ENCODE peak calls at places on chromosomes 16 and 17, in four cellular contexts. U is A549, E is endothelial cell of umbilical vein, D is GM12878. V is an unnamed sample.

GRCh38 chr16:4403133-4403949 is 13.1 kb downstream of the CORO7 start:
- DNase-seq in U (no peak), E (no peak), D (no peak), V (no peak)

GRCh38 chr17:34153988-34154387 is 101.1 kb upstream of the CCL2 start:
- DNase-seq in U (no peak), E (no peak), D (no peak), V (no peak)

GRCh38 chr16:66401610-66402009 is 25.5 kb upstream of the BEAN1 start:
- DNase-seq in U (no peak), E (no peak), D (no peak), V (no peak)

GRCh38 chr16:73289232-73289631 is 241.3 kb upstream of the ZFHX3 start:
- DNase-seq in U (no peak), E (no peak), D (peak; percentile 86), V (no peak)

GRCh38 chr17:9195961-9196668 is 174.8 kb downstream of the NTN1 start:
- DNase-seq in U (no peak), E (no peak), D (no peak), V (no peak)

GRCh38 chr17:19753049-19753444 is 4.9 kb upstream of the ALDH3A1 start:
- DNase-seq in U (peak; percentile 99), E (peak; percentile 83), D (no peak), V (peak; percentile 67)

GRCh38 chr16:86151372-86151950 is 252.5 kb downstream of the IRF8 start:
- DNase-seq in U (no peak), E (no peak), D (no peak), V (no peak)

GRCh38 chr17:80781188-80781577 is 210.5 kb upstream of the CHMP6 start:
- DNase-seq in U (no peak), E (no peak), D (no peak), V (peak; percentile 69)

GRCh38 chr16:76665571-76666275 is 388.5 kb downstream of the CNTNAP4 start:
- DNase-seq in U (no peak), E (no peak), D (no peak), V (no peak)

GRCh38 chr16:56732832-56733231 is 2.9 kb downstream of the NUP93 start:
- DNase-seq in U (no peak), E (no peak), D (peak; percentile 42), V (no peak)

GRCh38 chr16:31473300-31474052 is 1.5 kb downstream of the TGFB1I1 start:
- DNase-seq in U (no peak), E (no peak), D (no peak), V (no peak)

GRCh38 chr17:164536-165235 is 16.8 kb downstream of the DOC2B start:
- DNase-seq in U (peak; percentile 65), E (peak; percentile 69), D (no peak), V (peak; percentile 55)

GRCh38 chr17:35932576-35932975 is 2.0 kb upstream of the RDM1 start:
- DNase-seq in U (no peak), E (no peak), D (no peak), V (no peak)

GRCh38 chr16:78735337-78735736 is 635.9 kb downstream of the WWOX start:
- DNase-seq in U (no peak), E (no peak), D (no peak), V (no peak)

GRCh38 chr16:57952909-57953308 is 18.0 kb downstream of the CNGB1 start:
- DNase-seq in U (no peak), E (no peak), D (no peak), V (no peak)

GRCh38 chr16:84851192-84852127 is 31.7 kb downstream of the CRISPLD2 start:
- DNase-seq in U (peak; percentile 91), E (no peak), D (no peak), V (no peak)

GRCh38 chr17:80931421-80932265 is 60.0 kb upstream of the CHMP6 start:
- DNase-seq in U (no peak), E (no peak), D (no peak), V (no peak)

GRCh38 chr17:83116783-83117555 is 37.6 kb downstream of the METRNL start:
- DNase-seq in U (no peak), E (no peak), D (no peak), V (no peak)

GRCh38 chr17:83116311-83116771 is 36.9 kb downstream of the METRNL start:
- DNase-seq in U (no peak), E (no peak), D (no peak), V (no peak)

GRCh38 chr17:83115202-83115651 is 35.8 kb downstream of the METRNL start:
- DNase-seq in U (no peak), E (no peak), D (no peak), V (no peak)

GRCh38 chr17:83114706-83115105 is 35.3 kb downstream of the METRNL start:
- DNase-seq in U (no peak), E (no peak), D (no peak), V (no peak)

GRCh38 chr17:83115832-83116231 is 36.4 kb downstream of the METRNL start:
- DNase-seq in U (no peak), E (no peak), D (no peak), V (no peak)
- TF ChIP-seq MAX in U (no peak), E (no peak), D (no peak), V (no peak)

DNA sequence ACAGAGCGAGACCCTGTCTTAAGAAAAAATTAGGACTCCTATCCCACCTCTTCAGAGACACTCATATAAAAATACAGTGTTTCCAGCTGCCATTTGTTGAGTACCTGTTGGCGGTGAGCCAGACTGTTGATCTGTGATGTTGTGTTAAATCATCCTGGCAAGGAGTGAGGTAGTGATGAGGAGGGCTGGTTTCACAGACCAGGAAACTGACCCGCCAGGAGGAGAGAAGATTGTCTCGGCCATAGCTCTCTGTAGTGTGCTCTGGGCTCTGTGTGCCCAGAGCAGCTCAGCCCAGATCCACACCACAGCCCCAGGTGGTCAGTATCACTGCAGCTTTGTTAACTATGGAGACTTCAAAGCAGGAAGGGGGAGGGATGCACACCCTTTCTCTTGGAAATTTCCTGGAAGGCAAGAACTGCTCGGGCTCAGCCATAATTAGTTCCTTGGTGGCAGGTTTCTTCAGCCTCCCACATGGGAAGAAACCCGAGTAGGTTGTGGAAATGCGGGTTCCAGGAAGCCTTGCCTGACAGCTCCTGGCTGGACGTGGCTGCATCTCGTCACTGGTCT is 343.0 kb downstream of the SNX29 start:
- DNase-seq in U (no peak), E (no peak), D (no peak), V (no peak)
- TF ChIP-seq MYC in U (no peak), E (no peak), D (no peak), V (no peak)

DNA sequence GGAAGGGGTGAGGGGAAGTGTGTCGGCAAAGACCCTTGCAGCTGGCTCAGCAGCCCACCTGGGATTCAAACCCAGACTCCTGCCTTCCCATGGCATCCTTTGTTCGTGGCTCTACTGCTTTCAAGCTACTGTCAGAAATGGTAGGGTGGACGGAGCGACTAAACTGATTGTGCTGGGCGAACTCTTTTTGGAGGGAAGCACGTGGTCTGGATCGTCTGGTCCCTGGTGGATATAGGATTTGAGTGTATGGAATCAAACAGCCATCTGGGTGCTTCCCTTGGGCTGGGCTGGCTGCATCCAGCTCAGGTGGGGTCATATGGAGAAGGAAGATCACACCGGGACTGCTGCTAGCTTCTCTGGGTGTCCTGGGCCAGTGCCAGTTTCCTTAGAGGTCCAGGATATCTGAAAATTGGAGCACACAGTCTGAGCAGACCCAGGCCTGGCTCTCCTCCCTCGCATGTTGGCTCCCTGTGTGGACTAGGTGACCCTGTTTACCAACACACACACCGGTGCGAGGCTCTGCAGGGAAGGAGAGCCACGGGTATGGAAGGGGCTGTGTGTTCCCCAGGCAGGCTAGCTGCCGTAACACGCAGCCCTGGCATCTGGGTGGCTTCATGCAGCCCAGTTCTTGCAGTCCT is 8.6 kb downstream of the CMIP start:
- DNase-seq in U (no peak), E (no peak), D (no peak), V (no peak)
- TF ChIP-seq MAX in U (no peak), E (no peak), D (no peak), V (no peak)

DNA sequence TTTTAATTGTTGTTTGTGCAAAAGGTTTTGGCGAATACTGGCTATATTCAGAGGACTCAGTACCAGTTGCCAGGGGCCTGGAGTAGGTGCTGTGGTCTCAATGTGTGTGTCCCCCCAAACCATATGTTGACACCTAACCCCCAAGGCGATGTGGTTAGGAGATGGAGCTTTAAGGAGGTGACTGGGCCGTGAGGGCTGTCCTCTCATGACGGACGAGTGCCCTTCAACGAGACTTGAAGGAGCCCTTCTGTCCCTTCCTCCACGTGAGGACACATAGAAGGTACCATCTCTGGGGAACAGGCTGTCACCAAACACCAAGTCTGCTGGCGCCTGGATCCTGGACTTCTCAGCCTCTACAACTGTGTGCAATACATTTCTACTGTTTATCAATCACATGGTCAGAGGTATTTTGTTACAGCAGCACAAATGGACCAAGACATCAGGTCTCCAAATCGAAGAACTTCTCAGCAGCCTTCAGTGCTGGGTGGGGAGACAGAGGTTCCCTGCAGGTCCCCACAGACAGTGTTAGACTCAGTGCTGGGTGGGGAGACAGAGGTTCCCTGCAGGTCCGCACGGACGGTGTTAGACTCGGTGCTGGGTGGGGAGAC is 24.8 kb upstream of the METRNL start:
- DNase-seq in U (no peak), E (no peak), D (no peak), V (no peak)
- TF ChIP-seq MYC in U (no peak), E (no peak), D (no peak), V (no peak)

GRCh38 chr17:49815761-49816281 is 27.3 kb downstream of the KAT7 start:
- DNase-seq in U (no peak), E (peak; percentile 53), D (no peak), V (no peak)
- TF ChIP-seq MAX in U (no peak), E (no peak), D (no peak), V (no peak)

GRCh38 chr17:41733348-41734138 is 900 bp downstream of the HAP1 start:
- DNase-seq in U (no peak), E (no peak), D (no peak), V (no peak)

GRCh38 chr17:41731836-41732235 is 2.6 kb downstream of the HAP1 start:
- DNase-seq in U (no peak), E (no peak), D (no peak), V (no peak)

GRCh38 chr17:41735744-41736143 is 1.3 kb upstream of the HAP1 start:
- DNase-seq in U (no peak), E (no peak), D (no peak), V (no peak)

GRCh38 chr17:41734949-41735313 is 488 bp upstream of the HAP1 start:
- DNase-seq in U (no peak), E (no peak), D (no peak), V (no peak)

GRCh38 chr17:41734139-41734948 is at the start of gene HAP1:
- DNase-seq in U (peak; percentile 76), E (peak; percentile 23), D (no peak), V (no peak)
- TF ChIP-seq MYC in U (no peak), E (no peak), D (no peak), V (no peak)

V was measured in NB4.